ENCODE peak calls at places on chromosomes 12 and 14, in seven cellular contexts. C is astrocyte; Q is OCI-LY7; T is right atrium auricular region; R is adrenal gland; X is CD8-positive, alpha-beta T cell; O is GM12864. A is an unnamed sample.

GRCh38 chr14:51938137-51938536 is 51.2 kb upstream of the RTRAF start:
- DNase-seq in O (no peak), T (no peak), Q (no peak), C (no peak), R (no peak), X (no peak), A (no peak)

GRCh38 chr12:121953695-121954094 is 35.3 kb downstream of the CFAP251 start:
- DNase-seq in C (no peak), X (no peak), R (no peak), Q (no peak), O (no peak), T (no peak), A (no peak)

GRCh38 chr12:56687225-56688128 is 607 bp downstream of the PTGES3 start:
- DNase-seq in R (peak; percentile 62), Q (peak; percentile 70), O (no peak), X (peak; percentile 70), T (peak; percentile 71), C (peak; percentile 31), A (peak; percentile 77)

GRCh38 chr14:92527724-92528123 is 14.1 kb downstream of the RIN3 start:
- DNase-seq in C (peak; percentile 46), O (no peak), T (no peak), X (no peak), Q (no peak), R (no peak), A (no peak)

GRCh38 chr14:77607741-77608302 is 8.6 kb downstream of the SPTLC2 start:
- DNase-seq in R (no peak), X (no peak), O (no peak), C (no peak), T (no peak), Q (no peak), A (peak; percentile 12)

GRCh38 chr12:12323606-12324005 is 26.4 kb downstream of the MANSC1 start:
- DNase-seq in R (no peak), C (peak; percentile 70), T (no peak), X (no peak), Q (no peak), O (no peak), A (no peak)

GRCh38 chr12:80041691-80042090 is 57.6 kb upstream of the OTOGL start:
- DNase-seq in R (no peak), Q (no peak), T (no peak), X (no peak), C (peak; percentile 87), O (no peak), A (no peak)

GRCh38 chr14:95156765-95157194 is 549 bp downstream of the DICER1 start:
- DNase-seq in Q (peak; percentile 48), C (peak; percentile 22), O (no peak), T (no peak), R (no peak), X (peak; percentile 30), A (peak; percentile 58)

GRCh38 chr12:103441437-103442186 is 54.2 kb downstream of the C12orf42 start:
- DNase-seq in T (no peak), X (peak; percentile 38), Q (peak; percentile 92), C (no peak), R (no peak), O (peak; percentile 92), A (peak; percentile 80)

GRCh38 chr14:56874375-56874774 is 64.1 kb upstream of the OTX2 start:
- DNase-seq in R (no peak), T (no peak), C (no peak), Q (peak; percentile 10), X (no peak), O (no peak), A (no peak)

GRCh38 chr12:121798807-121799174 is 5.0 kb upstream of the SETD1B start:
- DNase-seq in R (no peak), T (no peak), C (no peak), Q (no peak), O (no peak), X (no peak), A (no peak)

GRCh38 chr12:89707623-89707991 is 1.0 kb downstream of the ATP2B1 start:
- DNase-seq in T (no peak), C (no peak), X (peak; percentile 20), Q (peak; percentile 42), O (no peak), R (peak; percentile 21), A (peak; percentile 54)

GRCh38 chr12:113786107-113786506 is 180.0 kb downstream of the RBM19 start:
- DNase-seq in O (no peak), X (no peak), T (no peak), C (no peak), R (no peak), Q (no peak), A (no peak)

GRCh38 chr14:38197761-38198345 is 9.9 kb upstream of the SSTR1 start:
- DNase-seq in X (no peak), R (no peak), Q (no peak), T (no peak), C (peak; percentile 69), O (no peak), A (no peak)

GRCh38 chr14:63922696-63923421 is 70.1 kb downstream of the SYNE2 start:
- DNase-seq in C (peak; percentile 76), T (no peak), Q (no peak), O (no peak), X (no peak), R (no peak), A (no peak)

GRCh38 chr14:101506921-101507300 is 54.4 kb upstream of the DIO3 start:
- DNase-seq in X (no peak), R (no peak), O (no peak), Q (no peak), C (no peak), T (peak; percentile 59), A (no peak)

GRCh38 chr14:69152181-69152943 is 557 bp downstream of the DCAF5 start:
- DNase-seq in T (no peak), Q (peak; percentile 67), O (no peak), X (peak; percentile 78), R (no peak), C (peak; percentile 28), A (no peak)

GRCh38 chr14:55600784-55601561 is 21.0 kb downstream of the KTN1 start:
- DNase-seq in O (no peak), C (peak; percentile 78), R (no peak), Q (no peak), T (no peak), X (no peak), A (no peak)

GRCh38 chr14:75981426-75981825 is 369 bp downstream of the TGFB3 start:
- DNase-seq in X (peak; percentile 49), T (no peak), C (no peak), O (peak; percentile 37), Q (peak; percentile 34), R (peak; percentile 33), A (peak; percentile 68)

GRCh38 chr14:75979641-75980422 is 2.0 kb downstream of the TGFB3 start:
- DNase-seq in O (no peak), X (no peak), R (peak; percentile 19), T (no peak), Q (no peak), C (no peak), A (no peak)

GRCh38 chr14:75981826-75982723 is at the start of gene TGFB3:
- DNase-seq in C (peak; percentile 95), X (peak; percentile 74), Q (peak; percentile 78), R (peak; percentile 90), T (peak; percentile 87), O (no peak), A (peak; percentile 70)

GRCh38 chr14:75979071-75979571 is 2.7 kb downstream of the TGFB3 start:
- DNase-seq in O (no peak), T (no peak), Q (peak; percentile 36), R (no peak), X (no peak), C (no peak), A (peak; percentile 34)

DNA sequence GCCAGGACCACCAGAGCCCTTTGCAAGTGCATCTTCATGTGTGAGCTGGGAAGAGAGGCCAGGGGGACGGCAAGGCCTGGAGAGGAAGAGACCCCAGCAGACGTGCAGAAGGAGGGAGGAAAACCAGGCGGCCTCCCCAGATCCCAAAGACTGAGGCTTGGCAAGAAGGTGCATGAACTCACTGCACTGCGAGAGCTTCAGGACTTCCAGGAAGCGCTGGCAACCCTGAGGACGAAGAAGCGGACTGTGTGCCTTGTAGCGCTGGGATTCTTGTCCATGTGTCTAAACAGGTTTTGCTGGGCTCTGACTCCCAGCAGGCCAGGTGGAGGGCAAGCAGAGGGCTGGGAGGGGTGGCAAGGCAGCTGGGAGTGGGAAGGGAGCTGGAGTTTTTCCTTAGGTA is 939 bp downstream of the TGFB3 start:
- DNase-seq in R (peak; percentile 20), Q (no peak), T (no peak), O (no peak), X (no peak), C (no peak), A (no peak)
- H3K4me3 ChIP-seq in R (peak overlapping the region; percentile 68), Q (no peak overlapping the region), T (peak overlapping the region; percentile 69), O (no peak overlapping the region), X (no peak overlapping the region), C (peak overlapping the region; percentile 72), A (no peak overlapping the region)

GRCh38 chr12:16347391-16348298 is at the start of gene MGST1:
- DNase-seq in X (no peak), T (peak; percentile 88), Q (peak; percentile 70), R (peak; percentile 88), O (no peak), C (peak; percentile 39), A (peak; percentile 69)

GRCh38 chr12:16349132-16349463 is 1.7 kb downstream of the MGST1 start:
- DNase-seq in O (no peak), Q (no peak), T (peak; percentile 94), R (peak; percentile 89), C (peak; percentile 88), X (no peak), A (no peak)

GRCh38 chr12:16348435-16349131 is 1.1 kb downstream of the MGST1 start:
- DNase-seq in C (no peak), X (no peak), R (no peak), O (no peak), Q (peak; percentile 66), T (no peak), A (peak; percentile 8)

GRCh38 chr12:16352481-16352880 is 5.0 kb downstream of the MGST1 start:
- DNase-seq in C (peak; percentile 79), R (no peak), X (no peak), Q (no peak), O (no peak), T (no peak), A (no peak)

GRCh38 chr12:16350682-16351081 is 3.2 kb downstream of the MGST1 start:
- DNase-seq in X (no peak), T (peak; percentile 84), R (peak; percentile 61), C (peak; percentile 97), Q (no peak), O (no peak), A (no peak)
- H3K4me3 ChIP-seq in X (no peak overlapping the region), T (peak overlapping the region; percentile 14), R (peak overlapping the region; percentile 76), C (no peak overlapping the region), Q (peak overlapping the region; percentile 37), O (no peak overlapping the region), A (no peak overlapping the region)

DNA sequence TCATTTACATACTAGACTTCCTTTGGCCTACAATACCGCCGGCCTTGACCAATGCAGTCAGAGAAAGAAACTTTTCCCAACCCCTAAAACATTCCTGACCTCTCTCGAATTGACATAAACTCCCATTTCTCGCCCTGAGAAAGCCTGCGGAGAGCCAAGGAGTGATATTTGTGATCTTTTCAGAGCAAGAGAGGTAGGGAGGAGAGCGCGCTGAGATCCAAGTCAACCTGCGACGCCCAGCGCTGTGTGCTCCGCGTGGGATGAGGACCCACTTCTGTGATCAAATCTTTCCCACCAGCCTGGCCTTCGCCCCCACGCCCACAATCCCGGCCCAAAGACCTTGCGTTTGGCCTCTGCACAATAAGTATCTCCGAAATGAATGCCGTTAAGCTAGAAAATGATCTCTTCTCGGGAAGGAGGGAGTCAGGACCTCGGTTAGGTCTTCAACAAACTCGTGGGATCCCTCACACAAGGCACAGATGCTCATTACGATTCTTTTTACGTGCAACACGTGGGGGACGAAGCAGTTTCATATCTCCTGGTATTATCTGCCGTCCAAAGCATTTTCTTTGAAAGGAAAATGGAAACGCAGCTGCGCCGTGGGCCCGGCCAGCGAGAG is 6.3 kb upstream of the NPAS3 start:
- DNase-seq in T (no peak), Q (no peak), R (no peak), X (no peak), O (no peak), C (peak; percentile 6), A (no peak)
- H3K4me3 ChIP-seq in T (peak overlapping the region; percentile 14), Q (no peak overlapping the region), R (peak overlapping the region; percentile 54), X (no peak overlapping the region), O (no peak overlapping the region), C (peak overlapping the region; percentile 63), A (no peak overlapping the region)

GRCh38 chr12:63846249-63846967 is 1.9 kb downstream of the SRGAP1 start:
- DNase-seq in T (no peak), Q (no peak), R (no peak), C (no peak), X (no peak), O (no peak), A (no peak)
- H3K4me3 ChIP-seq in T (no peak overlapping the region), Q (no peak overlapping the region), R (peak overlapping the region; percentile 76), C (peak overlapping the region; percentile 99), X (no peak overlapping the region), O (no peak overlapping the region), A (no peak overlapping the region)